ENCODE peak calls at places on chromosomes 6 and 20, in eight cellular contexts. X is K562, C is cerebellar cortex, H is nephron progenitor cell, O is suprapubic skin, Y is amniotic stem cell, W is MM.1S, N is left cardiac atrium. V is an unnamed sample.

GRCh38 chr6:154127638-154128037 is 88.6 kb downstream of the OPRM1 start:
- DNase-seq in X (no peak), C (no peak), H (no peak), O (no peak), Y (no peak), W (no peak), N (no peak), V (no peak)

GRCh38 chr6:161613711-161614110 is 339.9 kb upstream of the AGPAT4 start:
- DNase-seq in X (no peak), C (no peak), H (no peak), O (no peak), Y (no peak), W (no peak), N (no peak), V (no peak)

GRCh38 chr20:37354210-37355195 is 8.6 kb downstream of the SRC start:
- DNase-seq in X (no peak), C (no peak), H (no peak), O (no peak), Y (no peak), W (no peak), N (no peak), V (no peak)

GRCh38 chr20:63742381-63743024 is 2.9 kb downstream of the SLC2A4RG start:
- DNase-seq in X (peak; percentile 5), C (no peak), H (no peak), O (no peak), Y (no peak), W (no peak), N (no peak), V (no peak)

GRCh38 chr20:49356676-49357075 is 78.8 kb upstream of the ZNFX1 start:
- DNase-seq in X (no peak), C (no peak), H (no peak), O (no peak), Y (no peak), W (no peak), N (no peak), V (no peak)

GRCh38 chr6:144993870-144994269 is 708.7 kb downstream of the UTRN start:
- DNase-seq in X (no peak), C (no peak), H (no peak), O (no peak), Y (peak; percentile 16), W (no peak), N (no peak), V (no peak)

GRCh38 chr6:100461273-100461919 is 3.3 kb downstream of the SIM1 start:
- DNase-seq in X (no peak), C (no peak), H (peak; percentile 67), O (no peak), Y (no peak), W (no peak), N (no peak), V (peak; percentile 53)

GRCh38 chr6:63543001-63543400 is 29.3 kb upstream of the LOC128125822 start:
- DNase-seq in X (no peak), C (no peak), H (no peak), O (no peak), Y (no peak), W (no peak), N (no peak), V (no peak)

GRCh38 chr6:149716584-149716983 is 1.3 kb downstream of the LATS1 start:
- DNase-seq in X (peak; percentile 38), C (no peak), H (no peak), O (no peak), Y (no peak), W (no peak), N (no peak), V (peak; percentile 29)

GRCh38 chr20:3786665-3787639 is at the start of gene CENPB:
- DNase-seq in X (peak; percentile 91), C (peak; percentile 79), H (peak; percentile 97), O (peak; percentile 91), Y (peak; percentile 70), W (peak; percentile 87), N (peak; percentile 91), V (peak; percentile 93)